ENCODE peak calls at places on chromosomes 16 and 17, in four cellular contexts. E is GM12865, X is A549, B is astrocyte. O is an unnamed sample.

GRCh38 chr17:60491771-60492170 is 34.3 kb downstream of the APPBP2 start:
- DNase-seq in E (no peak), X (no peak), B (no peak), O (no peak)

GRCh38 chr16:11413907-11414595 is 68.8 kb downstream of the RMI2 start:
- DNase-seq in B (no peak), X (no peak), E (no peak), O (no peak)

GRCh38 chr16:54630284-54630967 is 300.2 kb upstream of the IRX5 start:
- DNase-seq in B (peak; percentile 40), E (no peak), X (no peak), O (no peak)

GRCh38 chr17:76262732-76263344 is 2.3 kb upstream of the UBALD2 start:
- DNase-seq in X (no peak), E (peak; percentile 90), B (peak; percentile 14), O (peak; percentile 81)

GRCh38 chr16:78551487-78552085 is 452.1 kb downstream of the WWOX start:
- DNase-seq in B (no peak), E (no peak), X (no peak), O (no peak)

GRCh38 chr17:40550608-40551007 is 14.7 kb downstream of the CCR7 start:
- DNase-seq in E (no peak), X (no peak), B (peak; percentile 60), O (no peak)

GRCh38 chr16:74999683-75000480 is 1.1 kb downstream of the ZNRF1 start:
- DNase-seq in E (peak; percentile 70), B (peak; percentile 46), X (no peak), O (peak; percentile 70)

GRCh38 chr17:40864661-40865380 is 2.2 kb downstream of the KRT12 start:
- DNase-seq in B (no peak), X (no peak), E (no peak), O (no peak)

GRCh38 chr16:82603784-82604411 is 22.9 kb upstream of the CDH13 start:
- DNase-seq in B (peak; percentile 34), E (peak; percentile 21), X (no peak), O (peak; percentile 21)

GRCh38 chr16:75179208-75179607 is 27.8 kb downstream of the CTRB2 start:
- DNase-seq in X (no peak), B (no peak), E (no peak), O (no peak)

GRCh38 chr17:44970136-44970737 is 2.1 kb upstream of the C1QL1 start:
- DNase-seq in E (no peak), B (peak; percentile 20), X (no peak), O (no peak)

GRCh38 chr17:489758-490329 is 137.2 kb upstream of the RPH3AL start:
- DNase-seq in X (peak; percentile 58), E (peak; percentile 86), B (peak; percentile 39), O (peak; percentile 4)

GRCh38 chr17:32523017-32523680 is 36.4 kb downstream of the CDK5R1 start:
- DNase-seq in E (peak; percentile 98), X (no peak), B (no peak), O (no peak)

GRCh38 chr17:57776366-57776765 is 31.3 kb upstream of the CCDC182 start:
- DNase-seq in E (no peak), X (no peak), B (no peak), O (no peak)

GRCh38 chr17:77392376-77393273 is 251.9 kb downstream of the SEC14L1 start:
- DNase-seq in E (no peak), B (no peak), X (peak; percentile 73), O (peak; percentile 56)

GRCh38 chr16:89720859-89721643 is at the start of the genes VPS9D1 and ZNF276:
- DNase-seq in E (peak; percentile 88), B (peak; percentile 56), X (peak; percentile 66), O (peak; percentile 92)

GRCh38 chr16:89759742-89760366 is 38.5 kb downstream of the ZNF276 start:
- DNase-seq in B (no peak), E (no peak), X (no peak), O (no peak)

GRCh38 chr16:48156790-48157209 is 1.0 kb upstream of the ABCC12 start:
- DNase-seq in E (peak; percentile 83), B (peak; percentile 52), X (peak; percentile 66), O (peak; percentile 94)

GRCh38 chr17:292531-293382 is 59.9 kb downstream of the RPH3AL start:
- DNase-seq in E (no peak), B (no peak), X (no peak), O (no peak)

GRCh38 chr17:78589031-78589675 is 12.0 kb upstream of the DNAH17 start:
- DNase-seq in X (no peak), B (no peak), E (no peak), O (no peak)

GRCh38 chr17:18344021-18344420 is 19.3 kb downstream of the SHMT1 start:
- DNase-seq in E (peak; percentile 55), X (no peak), B (no peak), O (no peak)

GRCh38 chr17:55283256-55283965 is 18.7 kb downstream of the HLF start:
- DNase-seq in B (peak; percentile 30), E (no peak), X (no peak), O (no peak)

GRCh38 chr16:12538667-12539081 is 265.0 kb downstream of the CPPED1 start:
- DNase-seq in B (no peak), X (no peak), E (peak; percentile 62), O (no peak)

GRCh38 chr16:28910046-28911031 is 14.7 kb downstream of the RABEP2 start:
- DNase-seq in E (no peak), B (no peak), X (no peak), O (peak; percentile 17)

GRCh38 chr17:62614142-62614541 is 13.3 kb upstream of the MRC2 start:
- DNase-seq in E (no peak), X (no peak), B (peak; percentile 91), O (no peak)

GRCh38 chr17:60525347-60525623 is 757 bp downstream of the APPBP2 start:
- DNase-seq in X (no peak), E (no peak), B (peak; percentile 12), O (peak; percentile 2)

GRCh38 chr17:81019563-81020442 is 15.1 kb upstream of the BAIAP2 start:
- DNase-seq in X (no peak), E (no peak), B (no peak), O (no peak)

GRCh38 chr16:50197582-50197981 is 44.5 kb downstream of the TENT4B start:
- DNase-seq in E (peak; percentile 51), B (no peak), X (no peak), O (no peak)

DNA sequence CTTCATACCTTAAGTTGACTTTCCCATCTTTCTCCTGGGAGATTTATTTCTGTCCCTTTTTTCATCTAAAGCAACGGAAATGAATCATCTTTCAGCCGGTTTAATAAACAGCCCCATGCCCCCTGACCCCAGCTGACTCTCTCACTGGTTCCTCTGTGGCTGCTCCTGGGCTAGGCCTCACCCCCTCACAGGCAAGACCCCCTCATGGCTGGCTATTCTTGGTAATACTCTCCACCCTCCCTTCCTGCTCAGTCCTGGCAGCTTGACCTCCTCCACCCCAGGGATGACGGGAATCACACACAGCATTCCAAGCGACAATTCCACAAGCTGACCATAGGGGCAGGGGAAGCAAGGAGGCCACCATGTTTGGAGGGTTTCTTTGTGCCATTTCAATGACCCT is 1.5 kb upstream of the ADAP2 start:
- DNase-seq in B (no peak), X (peak; percentile 49), E (no peak), O (no peak)
- TF ChIP-seq CTCF in B (no peak), X (no peak), E (no peak), O (no peak)

GRCh38 chr17:83180996-83181481 is 101.6 kb downstream of the METRNL start:
- DNase-seq in E (no peak), X (peak; percentile 43), B (no peak), O (no peak)
- TF ChIP-seq CTCF in E (no peak), X (no peak), B (no peak), O (no peak)

DNA sequence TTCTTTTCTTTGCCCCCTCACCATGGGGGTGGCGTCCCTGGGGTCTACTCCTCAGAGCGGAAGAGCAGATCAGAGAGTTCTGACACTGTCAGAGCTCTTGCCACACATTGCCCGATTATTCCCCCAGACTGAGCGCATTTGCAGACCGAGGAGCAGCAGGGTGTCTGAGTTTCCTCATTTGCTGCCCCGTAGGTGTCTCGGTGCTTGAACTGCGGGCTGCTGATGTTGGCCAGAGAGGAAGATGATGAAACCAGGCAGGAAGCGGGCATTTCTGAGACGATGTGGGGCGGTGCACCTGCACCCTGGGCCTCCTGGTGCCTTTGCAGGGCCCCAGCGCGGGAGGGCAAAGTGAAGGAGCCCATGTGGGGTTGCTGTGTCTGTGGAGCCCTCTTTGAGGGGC is 55.2 kb downstream of the ARSG start:
- DNase-seq in X (no peak), E (peak; percentile 82), B (no peak), O (no peak)
- TF ChIP-seq CTCF in X (no peak), E (no peak), B (no peak), O (no peak)

GRCh38 chr17:1574697-1575471 is 12.3 kb upstream of the PITPNA start:
- DNase-seq in B (no peak), X (no peak), E (no peak), O (no peak)
- TF ChIP-seq CTCF in B (no peak), X (no peak), E (no peak), O (no peak)

GRCh38 chr17:10313037-10313672 is 59.7 kb downstream of the MYH13 start:
- DNase-seq in E (no peak), B (no peak), X (no peak), O (no peak)

GRCh38 chr17:10311131-10311530 is 61.7 kb downstream of the MYH13 start:
- DNase-seq in E (no peak), X (no peak), B (no peak), O (no peak)

GRCh38 chr17:10316986-10317834 is 55.6 kb downstream of the MYH13 start:
- DNase-seq in B (no peak), X (peak; percentile 50), E (peak; percentile 59), O (no peak)

GRCh38 chr17:10318540-10318939 is 54.3 kb downstream of the MYH13 start:
- DNase-seq in E (no peak), B (no peak), X (no peak), O (no peak)

GRCh38 chr17:10314332-10314731 is 58.5 kb downstream of the MYH13 start:
- DNase-seq in E (no peak), B (no peak), X (no peak), O (no peak)
- TF ChIP-seq CTCF in E (no peak), B (no peak), X (no peak), O (no peak)

GRCh38 chr16:56518435-56518834 is 1.4 kb downstream of the BBS2 start:
- DNase-seq in E (no peak), X (no peak), B (no peak), O (no peak)

GRCh38 chr16:56520251-56520577 is 390 bp upstream of the BBS2 start:
- DNase-seq in B (no peak), X (no peak), E (no peak), O (no peak)

GRCh38 chr16:56515665-56516064 is 4.2 kb downstream of the BBS2 start:
- DNase-seq in B (no peak), X (no peak), E (no peak), O (no peak)

GRCh38 chr16:56517206-56517605 is 2.6 kb downstream of the BBS2 start:
- DNase-seq in B (no peak), E (no peak), X (no peak), O (no peak)

GRCh38 chr16:56519459-56520250 is at the start of gene BBS2:
- DNase-seq in X (peak; percentile 84), E (peak; percentile 92), B (peak; percentile 66), O (peak; percentile 95)
- TF ChIP-seq CTCF in X (no peak), E (no peak), B (no peak), O (peak; percentile 17)

DNA sequence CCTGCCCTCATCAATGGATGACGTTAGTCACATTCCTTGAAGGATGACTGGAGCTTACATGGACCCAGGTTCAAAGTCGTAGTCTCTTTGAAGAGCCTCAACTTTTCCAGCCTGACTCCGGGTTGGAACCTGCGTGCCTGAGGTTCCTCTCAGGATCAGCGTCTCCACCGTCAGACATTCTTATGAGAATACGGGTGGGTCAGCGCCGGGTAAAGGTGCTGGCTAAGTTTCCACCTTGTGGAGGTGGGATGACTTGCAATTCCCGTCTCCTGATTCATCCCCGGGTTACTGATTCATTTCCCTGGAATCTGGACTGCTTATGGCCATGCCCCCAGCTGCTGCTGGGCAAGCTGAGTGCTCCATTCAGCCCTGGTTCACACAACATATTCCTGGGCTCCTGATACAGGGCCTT is 38.9 kb upstream of the CMIP start:
- DNase-seq in X (peak; percentile 96), E (no peak), B (peak; percentile 99), O (peak; percentile 89)
- TF ChIP-seq CTCF in X (no peak), E (no peak), B (peak; percentile 10), O (peak; percentile 24)

O was measured in Calu3.